ENCODE peak calls at places on chromosome 17, in five cellular contexts. One of them, this sample, is unnamed.

GRCh38 chr17:29585080-29585751 is 4.2 kb downstream of the GIT1 start:
- DNase-seq in hepatic stellate cell: no peak
- DNase-seq in hypothalamus: no peak
- DNase-seq in AG08395: no peak
- DNase-seq in stimulated activated naive B cell treated with anti-CD40 and anti-IgM and Interleukin-4, amounts not matched to agents 10 μg/mL and 1 μg/mL and 100 μg/mL, for 72 hours: no peak
- DNase-seq in this sample: no peak

GRCh38 chr17:37293770-37294169 is 82.0 kb upstream of the C17orf78 start:
- DNase-seq in hepatic stellate cell: no peak
- DNase-seq in hypothalamus: no peak
- DNase-seq in AG08395: no peak
- DNase-seq in stimulated activated naive B cell treated with anti-CD40 and anti-IgM and Interleukin-4, amounts not matched to agents 10 μg/mL and 1 μg/mL and 100 μg/mL, for 72 hours: no peak
- DNase-seq in this sample: no peak

GRCh38 chr17:65918450-65918849 is 273.5 kb downstream of the CEP112 start:
- DNase-seq in hepatic stellate cell: no peak
- DNase-seq in hypothalamus: no peak
- DNase-seq in AG08395: peak; percentile 5
- DNase-seq in stimulated activated naive B cell treated with anti-CD40 and anti-IgM and Interleukin-4, amounts not matched to agents 10 μg/mL and 1 μg/mL and 100 μg/mL, for 72 hours: no peak
- DNase-seq in this sample: no peak

GRCh38 chr17:36534117-36534880 is at the start of gene MYO19:
- DNase-seq in hepatic stellate cell: peak; percentile 66
- DNase-seq in hypothalamus: peak; percentile 24
- DNase-seq in AG08395: peak; percentile 64
- DNase-seq in stimulated activated naive B cell treated with anti-CD40 and anti-IgM and Interleukin-4, amounts not matched to agents 10 μg/mL and 1 μg/mL and 100 μg/mL, for 72 hours: peak; percentile 58
- DNase-seq in this sample: peak; percentile 69

GRCh38 chr17:54891176-54891821 is 9.4 kb upstream of the TOM1L1 start:
- DNase-seq in hepatic stellate cell: peak; percentile 75
- DNase-seq in hypothalamus: no peak
- DNase-seq in AG08395: peak; percentile 87
- DNase-seq in stimulated activated naive B cell treated with anti-CD40 and anti-IgM and Interleukin-4, amounts not matched to agents 10 μg/mL and 1 μg/mL and 100 μg/mL, for 72 hours: no peak
- DNase-seq in this sample: peak; percentile 84

GRCh38 chr17:42748202-42748905 is 3.5 kb upstream of the EZH1 start:
- DNase-seq in hepatic stellate cell: no peak
- DNase-seq in hypothalamus: no peak
- DNase-seq in AG08395: no peak
- DNase-seq in stimulated activated naive B cell treated with anti-CD40 and anti-IgM and Interleukin-4, amounts not matched to agents 10 μg/mL and 1 μg/mL and 100 μg/mL, for 72 hours: no peak
- DNase-seq in this sample: no peak

GRCh38 chr17:70767102-70767701 is 597.9 kb downstream of the KCNJ2 start:
- DNase-seq in hepatic stellate cell: peak; percentile 12
- DNase-seq in hypothalamus: no peak
- DNase-seq in AG08395: peak; percentile 45
- DNase-seq in stimulated activated naive B cell treated with anti-CD40 and anti-IgM and Interleukin-4, amounts not matched to agents 10 μg/mL and 1 μg/mL and 100 μg/mL, for 72 hours: no peak
- DNase-seq in this sample: peak; percentile 42

GRCh38 chr17:34762078-34762477 is 182.7 kb downstream of the TMEM132E start:
- DNase-seq in hepatic stellate cell: no peak
- DNase-seq in hypothalamus: no peak
- DNase-seq in AG08395: no peak
- DNase-seq in stimulated activated naive B cell treated with anti-CD40 and anti-IgM and Interleukin-4, amounts not matched to agents 10 μg/mL and 1 μg/mL and 100 μg/mL, for 72 hours: no peak
- DNase-seq in this sample: no peak

GRCh38 chr17:60077226-60077625 is 1.5 kb downstream of the HEATR6 start:
- DNase-seq in hepatic stellate cell: no peak
- DNase-seq in hypothalamus: no peak
- DNase-seq in AG08395: no peak
- DNase-seq in stimulated activated naive B cell treated with anti-CD40 and anti-IgM and Interleukin-4, amounts not matched to agents 10 μg/mL and 1 μg/mL and 100 μg/mL, for 72 hours: no peak
- DNase-seq in this sample: no peak

GRCh38 chr17:33874617-33875060 is 380.4 kb upstream of the CCL2 start:
- DNase-seq in hepatic stellate cell: no peak
- DNase-seq in hypothalamus: no peak
- DNase-seq in AG08395: no peak
- DNase-seq in stimulated activated naive B cell treated with anti-CD40 and anti-IgM and Interleukin-4, amounts not matched to agents 10 μg/mL and 1 μg/mL and 100 μg/mL, for 72 hours: no peak
- DNase-seq in this sample: no peak